ENCODE peak calls at places on chromosomes 6 and 20, in six cellular contexts. Q is CD8-positive, alpha-beta T cell; H is A549; M is Panc1; T is CD8-positive, alpha-beta memory T cell; U is pancreas. E is an unnamed sample.

GRCh38 chr6:45791600-45792168 is 224.0 kb downstream of the CLIC5 start:
- DNase-seq in Q (no peak), H (no peak), M (no peak), T (no peak), U (no peak), E (no peak)

GRCh38 chr6:119110601-119111548 is 32.4 kb upstream of the FAM184A start:
- DNase-seq in Q (peak; percentile 30), H (peak; percentile 37), M (peak; percentile 27), T (no peak), U (peak; percentile 58), E (peak; percentile 37)

GRCh38 chr6:158028421-158028820 is 46.8 kb downstream of the SYNJ2 start:
- DNase-seq in Q (no peak), H (no peak), M (no peak), T (no peak), U (peak; percentile 70), E (no peak)

GRCh38 chr6:166112580-166112979 is 55.1 kb downstream of the TBXT start:
- DNase-seq in Q (no peak), H (peak; percentile 71), M (no peak), T (no peak), U (no peak), E (no peak)

GRCh38 chr6:34436803-34437643 is 11.2 kb upstream of the RPS10 start:
- DNase-seq in Q (no peak), H (no peak), M (no peak), T (no peak), U (no peak), E (no peak)

GRCh38 chr6:45376310-45377040 is 1.3 kb downstream of the SUPT3H start:
- DNase-seq in Q (no peak), H (no peak), M (no peak), T (no peak), U (no peak), E (no peak)

GRCh38 chr6:151260191-151260590 is 20.4 kb downstream of the AKAP12 start:
- DNase-seq in Q (no peak), H (no peak), M (no peak), T (no peak), U (no peak), E (no peak)

GRCh38 chr20:3775457-3775856 is 5.8 kb downstream of the SPEF1 start:
- DNase-seq in Q (no peak), H (no peak), M (no peak), T (no peak), U (no peak), E (no peak)

GRCh38 chr20:23320317-23320716 is 30.3 kb upstream of the NXT1 start:
- DNase-seq in Q (no peak), H (peak; percentile 55), M (no peak), T (no peak), U (no peak), E (no peak)

GRCh38 chr6:112183271-112183671 is 71.1 kb downstream of the LAMA4 start:
- DNase-seq in Q (no peak), H (no peak), M (no peak), T (no peak), U (no peak), E (no peak)

GRCh38 chr20:3354247-3354646 is 53.2 kb downstream of the DNAAF9 start:
- DNase-seq in Q (no peak), H (no peak), M (no peak), T (no peak), U (no peak), E (no peak)

GRCh38 chr20:24762791-24763350 is 186.2 kb upstream of the CST7 start:
- DNase-seq in Q (peak; percentile 8), H (no peak), M (no peak), T (no peak), U (peak; percentile 4), E (no peak)

GRCh38 chr6:45710304-45710821 is 305.3 kb downstream of the CLIC5 start:
- DNase-seq in Q (peak; percentile 25), H (peak; percentile 2), M (no peak), T (peak; percentile 3), U (peak; percentile 12), E (no peak)

GRCh38 chr6:30156262-30156599 is 4.8 kb downstream of the TRIM10 start:
- DNase-seq in Q (no peak), H (peak; percentile 71), M (no peak), T (no peak), U (peak; percentile 67), E (no peak)

GRCh38 chr6:134707342-134707982 is 242.4 kb downstream of the ALDH8A1 start:
- DNase-seq in Q (no peak), H (peak; percentile 83), M (no peak), T (no peak), U (peak; percentile 26), E (no peak)

GRCh38 chr20:18276821-18277220 is 11.5 kb upstream of the ZNF133 start:
- DNase-seq in Q (peak; percentile 47), H (peak; percentile 78), M (peak; percentile 55), T (peak; percentile 14), U (peak; percentile 75), E (peak; percentile 79)

GRCh38 chr20:18272451-18272850 is 15.9 kb upstream of the ZNF133 start:
- DNase-seq in Q (no peak), H (peak; percentile 37), M (no peak), T (no peak), U (no peak), E (no peak)

GRCh38 chr20:18279231-18279630 is 9.1 kb upstream of the ZNF133 start:
- DNase-seq in Q (no peak), H (no peak), M (no peak), T (no peak), U (no peak), E (no peak)

GRCh38 chr20:18271160-18271559 is 17.2 kb upstream of the ZNF133 start:
- DNase-seq in Q (no peak), H (no peak), M (no peak), T (no peak), U (no peak), E (no peak)

GRCh38 chr20:18273738-18274137 is 14.6 kb upstream of the ZNF133 start:
- DNase-seq in Q (no peak), H (no peak), M (no peak), T (no peak), U (no peak), E (no peak)
- H3K4me1 ChIP-seq in Q (peaks cover 3% of the 10 kb centered on the region), H (no peaks in the 10 kb centered on the region), M (peaks cover 6% of the 10 kb centered on the region), T (no peaks in the 10 kb centered on the region), U (no peaks in the 10 kb centered on the region), E (no peaks in the 10 kb centered on the region)

GRCh38 chr20:4811257-4811656 is 89.5 kb downstream of the PRND start:
- DNase-seq in Q (no peak), H (no peak), M (no peak), T (no peak), U (no peak), E (no peak)

GRCh38 chr20:4809707-4810106 is 88.0 kb downstream of the PRND start:
- DNase-seq in Q (peak; percentile 40), H (no peak), M (no peak), T (no peak), U (no peak), E (no peak)

GRCh38 chr20:4811661-4812181 is 90.0 kb downstream of the PRND start:
- DNase-seq in Q (peak; percentile 76), H (no peak), M (no peak), T (peak; percentile 49), U (no peak), E (no peak)

GRCh38 chr20:4808872-4809271 is 87.2 kb downstream of the PRND start:
- DNase-seq in Q (no peak), H (no peak), M (no peak), T (no peak), U (no peak), E (no peak)

DNA sequence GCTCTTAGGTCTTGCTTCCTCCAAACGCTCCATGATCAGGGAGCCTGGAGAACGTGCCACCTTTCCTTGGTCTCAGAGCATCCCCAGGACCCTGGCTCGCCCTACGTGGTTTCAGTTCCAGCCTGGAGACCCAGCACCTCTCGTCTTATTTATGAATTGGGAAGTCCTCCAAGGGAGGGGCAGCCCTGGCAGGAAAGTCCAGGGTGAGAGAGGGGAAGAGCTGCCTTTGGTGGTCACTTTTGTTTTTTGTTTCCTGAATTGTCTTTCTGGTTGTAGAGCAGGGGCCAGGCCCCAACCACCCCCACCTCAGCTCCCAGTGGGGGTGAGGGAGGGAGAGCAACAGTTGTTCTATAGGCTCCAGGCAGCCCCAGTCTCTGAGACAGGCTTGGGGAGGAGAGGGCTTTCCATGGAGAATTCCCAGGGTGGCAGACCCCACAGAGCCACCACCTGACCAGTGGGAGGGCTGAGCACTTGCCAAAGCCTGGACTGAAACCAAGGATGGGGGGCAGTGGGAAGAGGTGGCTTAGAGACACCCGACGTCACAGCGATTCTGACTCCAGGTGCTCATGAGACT is 88.8 kb downstream of the PRND start:
- DNase-seq in Q (no peak), H (no peak), M (no peak), T (no peak), U (no peak), E (no peak)
- H3K4me1 ChIP-seq in Q (peaks cover 66% of the 10 kb centered on the region), H (no peaks in the 10 kb centered on the region), M (no peaks in the 10 kb centered on the region), T (peaks cover 79% of the 10 kb centered on the region), U (no peaks in the 10 kb centered on the region), E (peaks cover 4% of the 10 kb centered on the region)

GRCh38 chr6:8383584-8383983 is 51.8 kb downstream of the SLC35B3 start:
- DNase-seq in Q (no peak), H (no peak), M (no peak), T (no peak), U (no peak), E (peak; percentile 27)

GRCh38 chr6:8387942-8388437 is 47.4 kb downstream of the SLC35B3 start:
- DNase-seq in Q (no peak), H (no peak), M (no peak), T (no peak), U (no peak), E (no peak)

GRCh38 chr6:8382434-8382833 is 52.9 kb downstream of the SLC35B3 start:
- DNase-seq in Q (no peak), H (no peak), M (no peak), T (no peak), U (no peak), E (no peak)
- H3K4me1 ChIP-seq in Q (no peaks in the 10 kb centered on the region), H (no peaks in the 10 kb centered on the region), M (no peaks in the 10 kb centered on the region), T (no peaks in the 10 kb centered on the region), U (no peaks in the 10 kb centered on the region), E (no peaks in the 10 kb centered on the region)

DNA sequence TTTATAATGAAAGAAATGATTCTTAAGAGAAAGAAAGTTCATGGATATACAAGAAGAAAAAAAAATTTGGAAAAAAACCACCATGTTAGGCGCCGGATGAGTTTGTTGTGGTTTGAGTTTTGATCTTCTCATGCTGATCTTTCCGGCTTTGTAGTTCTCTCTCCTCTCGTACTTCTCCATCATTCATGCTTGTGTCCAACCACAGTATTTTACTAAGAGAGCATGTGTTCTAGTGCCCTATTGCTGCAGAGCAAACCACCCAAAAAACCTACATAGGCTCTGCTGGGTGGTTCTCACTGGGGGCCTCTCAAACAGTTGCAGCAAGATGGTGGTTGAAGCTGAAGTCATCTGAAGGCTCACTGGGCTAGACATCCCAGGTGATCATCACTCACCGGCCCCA is 404.2 kb downstream of the PLCB1 start:
- DNase-seq in Q (no peak), H (no peak), M (no peak), T (no peak), U (no peak), E (no peak)
- H3K4me1 ChIP-seq in Q (no peaks in the 10 kb centered on the region), H (no peaks in the 10 kb centered on the region), M (no peaks in the 10 kb centered on the region), T (no peaks in the 10 kb centered on the region), U (no peaks in the 10 kb centered on the region), E (no peaks in the 10 kb centered on the region)

DNA sequence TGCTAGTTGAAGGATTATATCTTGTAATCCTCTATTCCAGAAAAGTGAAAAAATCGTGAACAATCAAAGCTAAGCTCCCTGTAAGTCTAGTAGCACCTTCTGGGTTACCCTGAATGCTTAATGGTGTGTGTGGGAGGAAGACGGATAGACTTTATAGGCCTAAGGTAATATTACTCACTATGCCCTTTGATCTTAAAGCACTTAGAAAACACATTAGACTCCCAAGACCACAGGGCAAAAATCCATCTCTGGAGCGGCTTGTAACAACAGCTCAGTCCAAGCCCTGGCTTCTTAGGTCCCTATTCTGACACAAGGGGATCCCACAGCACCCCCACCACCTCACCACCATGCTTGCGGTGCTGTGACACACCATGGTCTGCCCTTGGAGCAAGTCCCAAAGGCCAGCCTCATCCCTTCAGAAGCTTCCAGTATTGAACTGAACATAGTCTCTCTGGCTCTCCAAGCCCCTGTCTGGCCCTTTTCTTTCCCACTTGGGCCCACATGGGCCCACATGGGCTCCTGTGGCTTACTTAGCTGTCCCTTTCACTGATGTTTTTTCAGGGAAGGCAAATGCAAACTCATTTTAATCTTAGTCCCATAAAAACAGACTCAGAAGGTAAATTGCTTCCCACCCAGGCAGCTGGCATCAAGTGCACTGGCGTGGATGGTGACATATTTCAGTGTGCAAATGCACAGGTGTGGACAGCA is 28.3 kb downstream of the C6orf132 start:
- DNase-seq in Q (no peak), H (peak; percentile 48), M (no peak), T (no peak), U (no peak), E (no peak)
- H3K4me1 ChIP-seq in Q (no peaks in the 10 kb centered on the region), H (peaks cover 34% of the 10 kb centered on the region), M (peaks cover 32% of the 10 kb centered on the region), T (no peaks in the 10 kb centered on the region), U (peaks cover 19% of the 10 kb centered on the region), E (no peaks in the 10 kb centered on the region)